ENCODE peak calls at places on chromosomes 13 and 19, in seven cellular contexts. One of them, this sample, is unnamed.

GRCh38 chr19:35265126-35265995 is 3.4 kb upstream of the USF2 start:
- DNase-seq in astrocyte: no peak
- DNase-seq in glutamatergic neuron: no peak
- DNase-seq in heart left ventricle: no peak
- DNase-seq in fibroblast of lung: no peak
- DNase-seq in AG09319: no peak
- DNase-seq in cardiac muscle cell: no peak
- DNase-seq in this sample: no peak

GRCh38 chr13:28313579-28313978 is 175.2 kb downstream of the PAN3 start:
- DNase-seq in astrocyte: no peak
- DNase-seq in glutamatergic neuron: no peak
- DNase-seq in heart left ventricle: no peak
- DNase-seq in fibroblast of lung: peak
- DNase-seq in AG09319: no peak
- DNase-seq in cardiac muscle cell: no peak
- DNase-seq in this sample: no peak

GRCh38 chr19:8988204-8988603 is 22.0 kb downstream of the MUC16 start:
- DNase-seq in astrocyte: no peak
- DNase-seq in glutamatergic neuron: no peak
- DNase-seq in heart left ventricle: no peak
- DNase-seq in fibroblast of lung: no peak
- DNase-seq in AG09319: no peak
- DNase-seq in cardiac muscle cell: no peak
- DNase-seq in this sample: no peak

GRCh38 chr13:31424130-31424729 is 224.5 kb downstream of the B3GLCT start:
- DNase-seq in astrocyte: peak
- DNase-seq in glutamatergic neuron: peak
- DNase-seq in heart left ventricle: peak
- DNase-seq in fibroblast of lung: peak
- DNase-seq in AG09319: peak
- DNase-seq in cardiac muscle cell: peak
- DNase-seq in this sample: peak

GRCh38 chr13:48446454-48446853 is 33.5 kb upstream of the LPAR6 start:
- DNase-seq in astrocyte: peak
- DNase-seq in glutamatergic neuron: no peak
- DNase-seq in heart left ventricle: no peak
- DNase-seq in fibroblast of lung: peak
- DNase-seq in AG09319: no peak
- DNase-seq in cardiac muscle cell: no peak
- DNase-seq in this sample: no peak

GRCh38 chr13:102710261-102710679 is 15.4 kb upstream of the METTL21C start:
- DNase-seq in astrocyte: peak
- DNase-seq in glutamatergic neuron: no peak
- DNase-seq in heart left ventricle: no peak
- DNase-seq in fibroblast of lung: peak
- DNase-seq in AG09319: peak
- DNase-seq in cardiac muscle cell: peak
- DNase-seq in this sample: no peak

GRCh38 chr19:42284641-42285341 is 15.7 kb downstream of the CIC start:
- DNase-seq in astrocyte: no peak
- DNase-seq in glutamatergic neuron: no peak
- DNase-seq in heart left ventricle: no peak
- DNase-seq in fibroblast of lung: no peak
- DNase-seq in AG09319: no peak
- DNase-seq in cardiac muscle cell: peak
- DNase-seq in this sample: no peak

GRCh38 chr13:31234729-31235128 is 35.0 kb downstream of the B3GLCT start:
- DNase-seq in astrocyte: no peak
- DNase-seq in glutamatergic neuron: no peak
- DNase-seq in heart left ventricle: no peak
- DNase-seq in fibroblast of lung: no peak
- DNase-seq in AG09319: no peak
- DNase-seq in cardiac muscle cell: no peak
- DNase-seq in this sample: no peak

GRCh38 chr19:1811942-1812425 is at the start of gene ATP8B3:
- DNase-seq in astrocyte: no peak
- DNase-seq in glutamatergic neuron: no peak
- DNase-seq in heart left ventricle: no peak
- DNase-seq in fibroblast of lung: no peak
- DNase-seq in AG09319: no peak
- DNase-seq in cardiac muscle cell: no peak
- DNase-seq in this sample: no peak

GRCh38 chr19:15397782-15398181 is 18.2 kb upstream of the AKAP8 start:
- DNase-seq in astrocyte: no peak
- DNase-seq in glutamatergic neuron: no peak
- DNase-seq in heart left ventricle: no peak
- DNase-seq in fibroblast of lung: no peak
- DNase-seq in AG09319: no peak
- DNase-seq in cardiac muscle cell: no peak
- DNase-seq in this sample: no peak

GRCh38 chr19:38015216-38015615 is 108.2 kb downstream of the SIPA1L3 start:
- DNase-seq in astrocyte: no peak
- DNase-seq in glutamatergic neuron: no peak
- DNase-seq in heart left ventricle: no peak
- DNase-seq in fibroblast of lung: no peak
- DNase-seq in AG09319: no peak
- DNase-seq in cardiac muscle cell: no peak
- DNase-seq in this sample: no peak

GRCh38 chr13:40175639-40176038 is 490.8 kb downstream of the FOXO1 start:
- DNase-seq in astrocyte: peak
- DNase-seq in glutamatergic neuron: no peak
- DNase-seq in heart left ventricle: no peak
- DNase-seq in fibroblast of lung: peak
- DNase-seq in AG09319: no peak
- DNase-seq in cardiac muscle cell: no peak
- DNase-seq in this sample: no peak

GRCh38 chr19:8610041-8610927 is at the start of gene ADAMTS10:
- DNase-seq in astrocyte: peak
- DNase-seq in glutamatergic neuron: peak
- DNase-seq in heart left ventricle: peak
- DNase-seq in fibroblast of lung: peak
- DNase-seq in AG09319: no peak
- DNase-seq in cardiac muscle cell: peak
- DNase-seq in this sample: peak

GRCh38 chr13:26829716-26830115 is 69.1 kb upstream of the GPR12 start:
- DNase-seq in astrocyte: no peak
- DNase-seq in glutamatergic neuron: no peak
- DNase-seq in heart left ventricle: no peak
- DNase-seq in fibroblast of lung: no peak
- DNase-seq in AG09319: no peak
- DNase-seq in cardiac muscle cell: no peak
- DNase-seq in this sample: no peak

GRCh38 chr13:91950803-91951202 is 552.4 kb downstream of the GPC5 start:
- DNase-seq in astrocyte: no peak
- DNase-seq in glutamatergic neuron: no peak
- DNase-seq in heart left ventricle: no peak
- DNase-seq in fibroblast of lung: no peak
- DNase-seq in AG09319: no peak
- DNase-seq in cardiac muscle cell: no peak
- DNase-seq in this sample: no peak

DNA sequence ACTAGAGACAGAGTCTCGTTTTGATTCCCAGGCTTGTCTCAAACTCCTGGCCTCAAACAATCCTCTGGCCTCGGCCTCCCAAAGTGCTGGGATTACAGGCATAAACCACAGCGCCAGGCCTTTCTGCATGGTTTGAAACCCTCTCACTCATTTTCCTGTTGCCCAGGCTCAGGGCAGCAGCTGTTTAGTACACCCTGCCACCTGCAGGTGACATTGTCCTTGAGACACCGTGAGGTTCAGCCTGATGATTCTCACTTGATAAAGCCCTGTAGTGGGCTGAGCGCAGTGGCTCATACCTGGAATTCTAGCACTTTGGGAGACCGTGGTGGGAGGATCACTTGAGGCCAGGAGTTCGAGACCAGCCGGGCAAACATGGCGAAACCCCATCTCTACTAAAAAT is 12.5 kb downstream of the IL12RB1 start:
- DNase-seq in astrocyte: no peak
- DNase-seq in glutamatergic neuron: no peak
- DNase-seq in heart left ventricle: no peak
- DNase-seq in fibroblast of lung: no peak
- DNase-seq in AG09319: no peak
- DNase-seq in cardiac muscle cell: no peak
- DNase-seq in this sample: no peak
- TF ChIP-seq CTCF in astrocyte: no peak
- TF ChIP-seq CTCF in glutamatergic neuron: no peak
- TF ChIP-seq CTCF in heart left ventricle: no peak
- TF ChIP-seq CTCF in fibroblast of lung: no peak
- TF ChIP-seq CTCF in AG09319: no peak
- TF ChIP-seq CTCF in cardiac muscle cell: no peak
- TF ChIP-seq CTCF in this sample: no peak

GRCh38 chr13:99087130-99087953 is 109.5 kb upstream of the DOCK9 start:
- DNase-seq in astrocyte: peak
- DNase-seq in glutamatergic neuron: peak
- DNase-seq in heart left ventricle: peak
- DNase-seq in fibroblast of lung: peak
- DNase-seq in AG09319: peak
- DNase-seq in cardiac muscle cell: peak
- DNase-seq in this sample: peak
- TF ChIP-seq CTCF in astrocyte: no peak
- TF ChIP-seq CTCF in glutamatergic neuron: peak
- TF ChIP-seq CTCF in heart left ventricle: peak
- TF ChIP-seq CTCF in fibroblast of lung: peak
- TF ChIP-seq CTCF in AG09319: peak
- TF ChIP-seq CTCF in cardiac muscle cell: peak
- TF ChIP-seq CTCF in this sample: no peak

GRCh38 chr13:66492479-66492878 is 737.7 kb downstream of the PCDH9 start:
- DNase-seq in astrocyte: no peak
- DNase-seq in glutamatergic neuron: no peak
- DNase-seq in heart left ventricle: no peak
- DNase-seq in fibroblast of lung: no peak
- DNase-seq in AG09319: no peak
- DNase-seq in cardiac muscle cell: peak
- DNase-seq in this sample: peak
- TF ChIP-seq CTCF in astrocyte: no peak
- TF ChIP-seq CTCF in glutamatergic neuron: peak
- TF ChIP-seq CTCF in heart left ventricle: no peak
- TF ChIP-seq CTCF in fibroblast of lung: no peak
- TF ChIP-seq CTCF in AG09319: no peak
- TF ChIP-seq CTCF in cardiac muscle cell: no peak
- TF ChIP-seq CTCF in this sample: peak

GRCh38 chr19:5690125-5690954 is at the start of gene RPL36:
- DNase-seq in astrocyte: peak
- DNase-seq in glutamatergic neuron: peak
- DNase-seq in heart left ventricle: peak
- DNase-seq in fibroblast of lung: peak
- DNase-seq in AG09319: peak
- DNase-seq in cardiac muscle cell: peak
- DNase-seq in this sample: peak
- TF ChIP-seq CTCF in astrocyte: peak
- TF ChIP-seq CTCF in glutamatergic neuron: peak
- TF ChIP-seq CTCF in heart left ventricle: peak
- TF ChIP-seq CTCF in fibroblast of lung: peak
- TF ChIP-seq CTCF in AG09319: peak
- TF ChIP-seq CTCF in cardiac muscle cell: peak
- TF ChIP-seq CTCF in this sample: peak